ENCODE peak calls at places on chromosomes 3 and 15, in ten cellular contexts. U is suprapubic skin, P is colonic mucosa, A is heart right ventricle, M is heart left ventricle, X is GM23248, C is hepatocyte, D is right atrium auricular region, Q is aorta, F is WERI-Rb-1. O is an unnamed sample.

GRCh38 chr3:12460132-12460531 is 24.1 kb upstream of the TSEN2 start:
- DNase-seq in U (no peak), P (peak), A (no peak), M (no peak), X (no peak), C (no peak), D (no peak), Q (no peak), F (no peak), O (no peak)

GRCh38 chr15:20351448-20351961 is 190.1 kb downstream of the GOLGA6L6 start:
- DNase-seq in U (peak), P (no peak), A (no peak), M (no peak), X (no peak), C (peak), D (no peak), Q (peak), F (no peak), O (no peak)

GRCh38 chr3:149657796-149658443 is at the start of gene WWTR1:
- DNase-seq in U (peak), P (peak), A (peak), M (peak), X (peak), C (peak), D (peak), Q (peak), F (no peak), O (peak)

GRCh38 chr3:58858126-58858525 is 191.6 kb upstream of the FAM3D start:
- DNase-seq in U (no peak), P (no peak), A (no peak), M (no peak), X (no peak), C (no peak), D (no peak), Q (no peak), F (no peak), O (no peak)

GRCh38 chr3:127959873-127960272 is 44.8 kb downstream of the KBTBD12 start:
- DNase-seq in U (no peak), P (peak), A (peak), M (peak), X (peak), C (peak), D (no peak), Q (no peak), F (peak), O (no peak)

GRCh38 chr3:135905058-135905724 is 60.3 kb upstream of the PPP2R3A start:
- DNase-seq in U (no peak), P (no peak), A (no peak), M (no peak), X (peak), C (no peak), D (no peak), Q (no peak), F (no peak), O (no peak)

GRCh38 chr3:197010556-197011351 is 18.9 kb downstream of the MELTF start:
- DNase-seq in U (no peak), P (no peak), A (no peak), M (peak), X (no peak), C (no peak), D (no peak), Q (peak), F (no peak), O (no peak)

GRCh38 chr15:51904931-51905330 is 66.6 kb downstream of the LEO1 start:
- DNase-seq in U (no peak), P (no peak), A (no peak), M (no peak), X (no peak), C (no peak), D (no peak), Q (no peak), F (no peak), O (no peak)

GRCh38 chr15:85443593-85444328 is 63.4 kb downstream of the AKAP13 start:
- DNase-seq in U (no peak), P (peak), A (peak), M (peak), X (peak), C (peak), D (no peak), Q (no peak), F (no peak), O (no peak)

GRCh38 chr3:30768703-30769550 is 125.5 kb downstream of the GADL1 start:
- DNase-seq in U (no peak), P (peak), A (peak), M (peak), X (peak), C (peak), D (peak), Q (peak), F (peak), O (peak)

GRCh38 chr3:55405436-55405835 is 81.7 kb downstream of the WNT5A start:
- DNase-seq in U (no peak), P (no peak), A (no peak), M (no peak), X (peak), C (peak), D (no peak), Q (no peak), F (peak), O (no peak)

GRCh38 chr15:52790166-52790708 is at the start of gene ONECUT1:
- DNase-seq in U (no peak), P (peak), A (peak), M (peak), X (peak), C (peak), D (no peak), Q (no peak), F (peak), O (no peak)

GRCh38 chr3:98726084-98726483 is 37.1 kb upstream of the ST3GAL6 start:
- DNase-seq in U (no peak), P (no peak), A (no peak), M (no peak), X (no peak), C (no peak), D (no peak), Q (no peak), F (no peak), O (no peak)

GRCh38 chr3:9553021-9553948 is at the start of gene LHFPL4:
- DNase-seq in U (no peak), P (no peak), A (no peak), M (no peak), X (no peak), C (no peak), D (no peak), Q (no peak), F (peak), O (no peak)

GRCh38 chr3:100007313-100007712 is 107.0 kb downstream of the FILIP1L start:
- DNase-seq in U (no peak), P (no peak), A (no peak), M (no peak), X (no peak), C (no peak), D (no peak), Q (no peak), F (no peak), O (no peak)
- H3K27ac ChIP-seq in U (no peak), P (no peak), A (peak), M (no peak), X (no peak), C (no peak), D (peak), Q (no peak), F (no peak), O (no peak)

DNA sequence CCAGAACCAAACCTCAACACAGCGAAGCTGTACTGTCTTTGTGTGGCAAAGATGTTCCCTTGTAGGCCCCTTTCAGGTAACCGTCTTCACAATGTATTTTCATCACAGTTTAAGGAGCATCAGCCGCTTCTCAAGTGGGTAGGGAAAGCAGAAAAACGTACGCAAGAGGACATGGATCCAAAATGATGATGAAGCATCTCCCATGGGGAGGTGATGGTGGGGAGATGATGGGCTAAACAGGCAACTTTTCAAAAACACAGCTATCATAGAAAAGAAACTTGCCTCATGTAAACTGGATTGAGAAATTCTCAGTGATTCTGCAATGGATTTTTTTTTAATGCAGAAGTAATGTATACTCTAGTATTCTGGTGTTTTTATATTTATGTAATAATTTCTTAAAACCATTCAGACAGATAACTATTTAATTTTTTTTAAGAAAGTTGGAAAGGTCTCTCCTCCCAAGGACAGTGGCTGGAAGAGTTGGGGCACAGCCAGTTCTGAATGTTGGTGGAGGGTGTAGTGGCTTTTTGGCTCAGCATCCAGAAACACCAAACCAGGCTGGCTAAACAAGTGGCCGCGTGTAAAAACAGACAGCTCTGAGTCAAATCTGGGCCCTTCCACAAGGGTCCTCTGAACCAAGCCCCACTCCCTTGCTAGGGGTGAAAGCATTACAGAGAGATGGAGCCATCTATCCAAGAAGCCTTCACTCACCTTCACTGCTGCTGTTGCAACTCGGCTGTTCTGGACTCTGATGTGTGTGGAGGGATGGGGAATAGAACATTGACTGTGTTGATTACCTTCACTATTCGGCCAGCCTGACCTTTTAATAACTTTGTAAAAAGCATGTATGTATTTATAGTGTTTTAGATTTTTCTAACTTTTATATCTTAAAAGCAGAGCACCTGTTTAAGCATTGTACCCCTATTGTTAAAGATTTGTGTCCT is 60.0 kb downstream of the AAGAB start:
- DNase-seq in U (no peak), P (no peak), A (no peak), M (peak), X (no peak), C (no peak), D (peak), Q (no peak), F (no peak), O (peak)
- H3K27ac ChIP-seq in U (peak), P (no peak), A (peak), M (peak), X (no peak), C (peak), D (peak), Q (peak), F (no peak), O (peak)

GRCh38 chr15:68299436-68299835 is 21.9 kb downstream of the FEM1B start:
- DNase-seq in U (no peak), P (peak), A (peak), M (no peak), X (peak), C (no peak), D (peak), Q (no peak), F (no peak), O (peak)

GRCh38 chr15:68298882-68299381 is 21.4 kb downstream of the FEM1B start:
- DNase-seq in U (no peak), P (peak), A (peak), M (no peak), X (peak), C (no peak), D (peak), Q (no peak), F (no peak), O (no peak)

GRCh38 chr15:68295430-68295829 is 17.9 kb downstream of the FEM1B start:
- DNase-seq in U (no peak), P (no peak), A (peak), M (no peak), X (no peak), C (no peak), D (no peak), Q (no peak), F (no peak), O (no peak)

GRCh38 chr15:68300115-68300940 is 22.8 kb downstream of the FEM1B start:
- DNase-seq in U (no peak), P (peak), A (peak), M (no peak), X (peak), C (peak), D (peak), Q (no peak), F (no peak), O (no peak)

DNA sequence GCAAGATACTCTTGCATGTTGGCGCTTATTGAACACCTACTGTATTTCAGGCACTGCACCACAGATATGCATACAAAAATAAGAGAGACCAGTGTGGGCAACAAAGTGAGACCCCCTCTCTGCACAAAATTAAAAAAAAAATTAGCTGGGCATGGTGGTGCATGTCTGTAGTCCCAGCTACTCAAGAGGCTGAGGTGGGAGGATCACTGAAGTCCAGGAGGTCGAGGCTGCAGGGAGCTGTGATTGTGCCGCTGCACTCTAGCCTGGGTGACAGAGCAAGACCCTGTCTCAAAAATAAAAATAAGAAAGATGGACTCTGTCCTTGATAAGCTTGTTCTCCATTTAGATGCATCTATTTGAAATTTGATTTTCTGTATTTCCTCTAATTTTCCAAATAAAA is 20.8 kb downstream of the FEM1B start:
- DNase-seq in U (no peak), P (no peak), A (peak), M (no peak), X (no peak), C (no peak), D (peak), Q (no peak), F (no peak), O (no peak)
- H3K27ac ChIP-seq in U (peak), P (no peak), A (no peak), M (peak), X (peak), C (no peak), D (no peak), Q (no peak), F (no peak), O (no peak)

DNA sequence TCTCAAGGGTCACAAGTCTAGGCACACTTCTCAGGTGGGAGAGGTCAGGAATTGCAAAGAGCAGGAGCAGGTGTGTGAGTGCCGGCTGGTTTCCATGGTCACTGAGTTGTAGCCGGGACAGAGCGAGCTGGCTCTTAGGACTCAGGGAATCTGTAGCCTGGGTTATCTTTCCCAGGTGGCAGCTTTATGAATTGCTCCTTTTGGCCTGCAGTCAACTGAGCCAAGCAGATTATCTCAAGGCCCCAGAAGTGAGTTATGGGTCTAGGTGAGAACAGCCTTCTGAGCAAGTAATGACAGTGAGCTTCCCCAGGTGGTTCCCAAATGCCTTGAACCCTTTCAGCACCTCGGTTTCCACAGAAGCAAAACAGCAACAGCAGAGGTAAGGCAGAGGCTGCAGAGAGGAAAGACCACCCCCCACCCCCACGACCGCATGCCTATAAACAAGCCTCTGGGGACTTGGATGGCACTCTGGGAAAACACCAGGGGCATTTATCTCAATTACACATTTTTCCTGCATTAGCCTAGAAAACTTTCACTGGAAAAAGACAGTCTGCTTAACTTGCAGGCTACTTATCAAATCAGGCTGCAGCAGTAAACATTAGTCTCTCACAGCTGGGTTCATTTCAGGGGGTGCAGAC is 56.7 kb upstream of the DGKG start:
- DNase-seq in U (no peak), P (no peak), A (no peak), M (no peak), X (no peak), C (peak), D (no peak), Q (no peak), F (peak), O (no peak)
- H3K27ac ChIP-seq in U (no peak), P (no peak), A (no peak), M (no peak), X (no peak), C (no peak), D (no peak), Q (no peak), F (no peak), O (no peak)

GRCh38 chr3:187165144-187165543 is 25.8 kb upstream of the RPL39L start:
- DNase-seq in U (no peak), P (peak), A (peak), M (no peak), X (peak), C (peak), D (no peak), Q (no peak), F (peak), O (no peak)
- H3K27ac ChIP-seq in U (no peak), P (no peak), A (no peak), M (no peak), X (no peak), C (no peak), D (no peak), Q (no peak), F (no peak), O (no peak)

O was measured in ovary.